ENCODE peak calls at places on chromosome 7, in four cellular contexts. One of them, this sample, is unnamed.

GRCh38 chr7:157411580-157411979 is 74.8 kb downstream of the DNAJB6 start:
- DNase-seq in GM12878: no peak
- DNase-seq in HEK293T: no peak
- DNase-seq in H1: no peak
- DNase-seq in this sample: no peak

GRCh38 chr7:158526531-158526930 is 61.1 kb downstream of the PTPRN2 start:
- DNase-seq in GM12878: no peak
- DNase-seq in HEK293T: no peak
- DNase-seq in H1: no peak
- DNase-seq in this sample: no peak

GRCh38 chr7:112070674-112071256 is 135.4 kb downstream of the DOCK4 start:
- DNase-seq in GM12878: no peak
- DNase-seq in HEK293T: no peak
- DNase-seq in H1: no peak
- DNase-seq in this sample: no peak

GRCh38 chr7:41975854-41976253 is 261.2 kb downstream of the GLI3 start:
- DNase-seq in GM12878: no peak
- DNase-seq in HEK293T: no peak
- DNase-seq in H1: no peak
- DNase-seq in this sample: no peak

GRCh38 chr7:30206942-30207341 is 72.2 kb downstream of the MTURN start:
- DNase-seq in GM12878: no peak
- DNase-seq in HEK293T: no peak
- DNase-seq in H1: no peak
- DNase-seq in this sample: no peak

GRCh38 chr7:134826105-134826504 is 46.7 kb downstream of the CALD1 start:
- DNase-seq in GM12878: no peak
- DNase-seq in HEK293T: no peak
- DNase-seq in H1: no peak
- DNase-seq in this sample: no peak

GRCh38 chr7:131111081-131111576 is 216.5 kb upstream of the MKLN1 start:
- DNase-seq in GM12878: no peak
- DNase-seq in HEK293T: no peak
- DNase-seq in H1: no peak
- DNase-seq in this sample: no peak

GRCh38 chr7:20176552-20177242 is 40.5 kb downstream of the MACC1 start:
- DNase-seq in GM12878: no peak
- DNase-seq in HEK293T: no peak
- DNase-seq in H1: no peak
- DNase-seq in this sample: no peak

GRCh38 chr7:43565786-43566185 is 17.1 kb upstream of the STK17A start:
- DNase-seq in GM12878: no peak
- DNase-seq in HEK293T: no peak
- DNase-seq in H1: no peak
- DNase-seq in this sample: no peak

GRCh38 chr7:31702354-31702753 is 15.3 kb downstream of the PPP1R17 start:
- DNase-seq in GM12878: no peak
- DNase-seq in HEK293T: no peak
- DNase-seq in H1: no peak
- DNase-seq in this sample: no peak

GRCh38 chr7:95843286-95843685 is 70.9 kb downstream of the DYNC1I1 start:
- DNase-seq in GM12878: no peak
- DNase-seq in HEK293T: no peak
- DNase-seq in H1: no peak
- DNase-seq in this sample: no peak

GRCh38 chr7:114104035-114104434 is 185.2 kb upstream of the PPP1R3A start:
- DNase-seq in GM12878: no peak
- DNase-seq in HEK293T: no peak
- DNase-seq in H1: no peak
- DNase-seq in this sample: no peak
- TF ChIP-seq SUZ12 in GM12878: no peak
- TF ChIP-seq SUZ12 in HEK293T: no peak
- TF ChIP-seq SUZ12 in H1: no peak
- TF ChIP-seq SUZ12 in this sample: no peak

GRCh38 chr7:82410461-82410860 is 33.1 kb downstream of the CACNA2D1 start:
- DNase-seq in GM12878: no peak
- DNase-seq in HEK293T: no peak
- DNase-seq in H1: no peak
- DNase-seq in this sample: no peak
- TF ChIP-seq SUZ12 in GM12878: no peak
- TF ChIP-seq SUZ12 in HEK293T: no peak
- TF ChIP-seq SUZ12 in H1: no peak
- TF ChIP-seq SUZ12 in this sample: no peak

GRCh38 chr7:18861514-18861913 is 255.9 kb downstream of the TWIST1 start:
- DNase-seq in GM12878: peak
- DNase-seq in HEK293T: no peak
- DNase-seq in H1: no peak
- DNase-seq in this sample: no peak
- TF ChIP-seq SUZ12 in GM12878: no peak
- TF ChIP-seq SUZ12 in HEK293T: no peak
- TF ChIP-seq SUZ12 in H1: no peak
- TF ChIP-seq SUZ12 in this sample: no peak

DNA sequence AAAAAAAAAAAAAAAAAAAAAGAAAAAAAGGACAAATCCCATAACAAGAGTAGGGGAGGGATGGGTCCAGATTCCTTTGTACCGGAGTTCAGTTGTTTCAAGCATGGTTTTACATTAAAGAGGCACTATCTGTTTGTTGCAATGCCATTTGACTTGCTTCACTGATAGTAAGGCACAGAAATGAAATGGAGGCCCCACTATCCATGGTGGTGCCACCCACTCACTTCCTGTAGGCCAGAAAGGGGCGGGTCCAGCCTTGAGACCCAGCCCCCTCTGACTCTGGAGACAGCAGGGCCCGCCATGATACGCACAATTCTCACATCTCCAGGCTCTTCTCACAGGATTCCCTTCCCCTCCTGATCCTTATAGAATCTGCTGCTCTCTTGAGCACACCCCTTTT is 100.0 kb downstream of the CLEC2L start:
- DNase-seq in GM12878: no peak
- DNase-seq in HEK293T: no peak
- DNase-seq in H1: no peak
- DNase-seq in this sample: no peak
- TF ChIP-seq SUZ12 in GM12878: no peak
- TF ChIP-seq SUZ12 in HEK293T: no peak
- TF ChIP-seq SUZ12 in H1: no peak
- TF ChIP-seq SUZ12 in this sample: no peak

GRCh38 chr7:151756076-151756731 is 120.7 kb downstream of the PRKAG2 start:
- DNase-seq in GM12878: no peak
- DNase-seq in HEK293T: no peak
- DNase-seq in H1: no peak
- DNase-seq in this sample: no peak

GRCh38 chr7:151754142-151754590 is 122.7 kb downstream of the PRKAG2 start:
- DNase-seq in GM12878: no peak
- DNase-seq in HEK293T: peak
- DNase-seq in H1: peak
- DNase-seq in this sample: peak

GRCh38 chr7:151754688-151755130 is 122.2 kb downstream of the PRKAG2 start:
- DNase-seq in GM12878: no peak
- DNase-seq in HEK293T: no peak
- DNase-seq in H1: no peak
- DNase-seq in this sample: no peak

GRCh38 chr7:151756866-151757265 is 120.0 kb downstream of the PRKAG2 start:
- DNase-seq in GM12878: no peak
- DNase-seq in HEK293T: no peak
- DNase-seq in H1: no peak
- DNase-seq in this sample: no peak

GRCh38 chr7:151755131-151755787 is 121.7 kb downstream of the PRKAG2 start:
- DNase-seq in GM12878: no peak
- DNase-seq in HEK293T: no peak
- DNase-seq in H1: no peak
- DNase-seq in this sample: no peak
- TF ChIP-seq SUZ12 in GM12878: no peak
- TF ChIP-seq SUZ12 in HEK293T: no peak
- TF ChIP-seq SUZ12 in H1: no peak
- TF ChIP-seq SUZ12 in this sample: no peak

DNA sequence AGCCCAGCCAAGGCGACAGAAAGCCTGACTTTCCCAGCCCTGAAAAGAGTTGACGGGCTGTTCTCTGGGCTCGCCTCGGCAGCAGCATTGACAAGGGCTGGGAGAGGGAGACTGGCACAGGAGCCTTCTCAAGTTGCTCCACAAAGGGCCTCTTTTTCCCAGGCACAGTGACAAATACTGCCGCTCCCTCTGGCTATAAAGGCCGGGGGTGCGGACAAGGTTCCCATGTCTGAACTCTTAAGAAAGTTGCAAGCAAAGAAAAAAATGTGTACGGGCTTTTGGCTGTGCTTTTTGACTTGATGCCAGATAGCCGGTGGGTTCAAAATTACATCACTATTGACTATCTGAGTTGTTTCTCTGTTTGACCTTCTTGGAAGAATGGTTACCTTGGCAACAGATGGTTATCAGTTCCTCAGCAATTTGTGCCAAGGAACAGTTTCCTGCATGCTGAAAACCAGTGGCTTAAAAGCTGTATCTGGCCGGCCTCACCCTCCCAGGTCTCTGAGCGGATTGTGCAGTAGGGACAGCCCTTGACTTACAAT is 115.9 kb upstream of the EEPD1 start:
- DNase-seq in GM12878: no peak
- DNase-seq in HEK293T: no peak
- DNase-seq in H1: no peak
- DNase-seq in this sample: no peak
- TF ChIP-seq SUZ12 in GM12878: no peak
- TF ChIP-seq SUZ12 in HEK293T: no peak
- TF ChIP-seq SUZ12 in H1: no peak
- TF ChIP-seq SUZ12 in this sample: no peak

DNA sequence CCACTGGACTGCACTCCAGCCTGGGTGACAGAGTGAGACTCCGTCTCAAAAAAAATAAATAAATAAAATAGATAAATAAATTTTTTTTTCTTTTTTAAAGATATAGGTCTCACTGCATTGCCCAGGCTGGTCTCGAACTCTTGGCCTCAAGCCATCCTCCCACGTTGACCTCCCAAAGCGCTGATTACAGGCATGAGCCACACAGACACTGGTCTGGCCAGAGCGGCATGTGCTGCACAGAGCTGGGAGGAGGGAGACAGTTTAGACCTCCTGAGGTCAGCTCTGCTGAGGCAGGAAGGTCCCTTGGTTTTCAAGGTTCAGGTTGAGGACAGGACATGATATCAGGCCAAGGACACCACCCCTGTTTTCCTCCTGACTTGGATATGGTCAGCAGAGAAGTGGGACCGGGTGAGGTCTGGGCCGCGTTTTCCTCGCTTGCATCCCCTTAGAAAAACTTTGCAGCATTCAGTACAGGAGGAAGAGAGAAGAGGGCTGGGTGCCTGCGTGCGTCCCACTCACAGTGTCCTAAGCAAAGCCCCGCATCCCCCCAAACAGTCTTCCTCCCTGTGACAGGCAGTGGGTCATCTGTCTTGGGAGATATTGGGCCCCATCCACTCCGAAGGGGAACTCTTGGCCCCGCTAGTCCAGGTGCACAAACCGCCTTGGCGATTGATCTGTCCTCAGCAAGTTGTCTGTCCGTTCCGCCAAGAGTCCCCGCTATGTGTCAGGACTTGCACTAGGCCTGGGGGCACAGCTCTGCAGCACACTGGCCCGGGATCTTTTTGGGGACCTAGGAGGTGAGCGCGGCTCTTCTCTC is 56.1 kb downstream of the ZNF727 start:
- DNase-seq in GM12878: no peak
- DNase-seq in HEK293T: no peak
- DNase-seq in H1: no peak
- DNase-seq in this sample: no peak
- TF ChIP-seq SUZ12 in GM12878: no peak
- TF ChIP-seq SUZ12 in HEK293T: no peak
- TF ChIP-seq SUZ12 in H1: no peak
- TF ChIP-seq SUZ12 in this sample: no peak

DNA sequence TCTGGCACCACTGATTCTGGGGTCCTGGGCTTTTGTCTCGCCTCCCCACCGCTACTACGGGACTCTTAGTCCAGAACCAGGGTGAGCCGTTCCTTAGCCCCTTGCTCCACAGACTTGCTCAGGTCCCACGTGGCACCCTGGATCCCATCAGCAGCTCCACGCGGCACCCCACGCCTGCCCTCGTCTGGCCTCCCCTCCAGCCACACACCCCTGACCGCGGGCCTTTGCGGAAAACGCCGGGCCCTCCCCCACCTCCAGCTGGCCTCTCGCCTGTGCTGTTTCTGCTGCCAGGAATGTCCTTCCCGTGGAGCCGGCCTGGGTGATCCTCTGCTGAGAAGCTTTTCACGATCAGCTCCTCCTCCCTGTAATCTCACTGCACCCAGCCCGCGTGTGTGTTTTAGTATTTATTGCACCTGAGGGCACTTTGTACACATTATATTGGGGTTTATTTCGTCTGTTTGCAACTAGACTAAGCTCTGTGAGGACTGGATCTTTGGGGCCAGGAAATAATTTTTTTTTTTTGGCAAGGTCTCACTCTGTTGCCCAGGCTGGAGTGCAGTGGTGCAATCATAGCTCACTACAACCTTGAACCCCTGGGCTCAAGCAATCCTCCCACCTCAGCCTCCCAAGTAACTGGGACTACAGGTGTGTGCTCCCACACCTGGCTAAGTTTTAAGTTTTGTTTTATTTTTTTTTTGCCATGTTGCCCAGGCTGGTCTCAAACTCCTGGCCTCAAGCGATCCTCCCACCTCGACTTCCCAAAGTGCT is 10.5 kb upstream of the TTYH3 start:
- DNase-seq in GM12878: no peak
- DNase-seq in HEK293T: no peak
- DNase-seq in H1: no peak
- DNase-seq in this sample: no peak
- TF ChIP-seq SUZ12 in GM12878: no peak
- TF ChIP-seq SUZ12 in HEK293T: no peak
- TF ChIP-seq SUZ12 in H1: no peak
- TF ChIP-seq SUZ12 in this sample: no peak